ENCODE peak calls at places on chromosomes 4 and X, in seven cellular contexts. T is fibroblast of lung, F is tibial nerve, M is B cell, L is omental fat pad, R is endothelial cell, E is cardiac fibroblast. K is an unnamed sample.

GRCh38 chr4:64144994-64145393 is 264.3 kb downstream of the TECRL start:
- DNase-seq in E (no peak), F (no peak), L (no peak), M (no peak), T (no peak), R (no peak), K (no peak)

GRCh38 chr4:124318292-124318691 is 394.2 kb downstream of the ANKRD50 start:
- DNase-seq in E (no peak), T (no peak), L (no peak), R (no peak), F (no peak), M (no peak), K (no peak)

GRCh38 chr4:26116057-26116456 is 202.0 kb downstream of the SMIM20 start:
- DNase-seq in E (no peak), R (no peak), M (no peak), T (no peak), L (no peak), F (no peak), K (no peak)

GRCh38 chr4:185293202-185293601 is 83.8 kb downstream of the SNX25 start:
- DNase-seq in E (no peak), L (no peak), F (no peak), R (no peak), T (no peak), M (no peak), K (no peak)

GRCh38 chr4:162056947-162057346 is 106.9 kb downstream of the FSTL5 start:
- DNase-seq in F (no peak), T (no peak), E (no peak), M (no peak), L (no peak), R (no peak), K (no peak)

GRCh38 chr4:14842964-14843630 is 159.2 kb upstream of the CPEB2 start:
- DNase-seq in T (no peak), M (no peak), L (no peak), E (no peak), R (no peak), F (no peak), K (no peak)

GRCh38 chr4:1538096-1538410 is 131.8 kb upstream of the NKX1-1 start:
- DNase-seq in R (no peak), E (no peak), M (no peak), T (no peak), L (no peak), F (no peak), K (no peak)

GRCh38 chrX:135982860-135983259 is 2.4 kb upstream of the SLC9A6 start:
- DNase-seq in L (no peak), R (no peak), M (no peak), T (no peak), F (no peak), E (no peak), K (no peak)

GRCh38 chr4:74111990-74112389 is 13.0 kb upstream of the CXCL2 start:
- DNase-seq in R (no peak), F (no peak), M (no peak), T (peak), E (peak), L (no peak), K (no peak)

GRCh38 chr4:87165886-87166285 is 54.5 kb downstream of the KLHL8 start:
- DNase-seq in E (no peak), M (no peak), T (no peak), L (no peak), R (no peak), F (no peak), K (no peak)

GRCh38 chrX:53089224-53089842 is 4.6 kb upstream of the KANTR start:
- DNase-seq in R (no peak), E (peak), M (peak), F (no peak), L (no peak), T (peak), K (peak)

GRCh38 chrX:71998836-71999509 is 88.3 kb downstream of the NHSL2 start:
- DNase-seq in M (peak), R (peak), F (no peak), L (no peak), E (peak), T (peak), K (peak)

GRCh38 chr4:99117876-99118693 is 26.0 kb downstream of the ADH4 start:
- DNase-seq in L (no peak), E (peak), F (no peak), M (no peak), T (peak), R (no peak), K (peak)

GRCh38 chr4:144873591-144873990 is 224.4 kb downstream of the ANAPC10 start:
- DNase-seq in T (no peak), M (no peak), F (no peak), R (no peak), L (no peak), E (no peak), K (no peak)

GRCh38 chr4:144872508-144873293 is 225.3 kb downstream of the ANAPC10 start:
- DNase-seq in E (peak), T (peak), M (no peak), L (no peak), R (no peak), F (no peak), K (no peak)

GRCh38 chr4:144868309-144868708 is 222.4 kb downstream of the HHIP start:
- DNase-seq in L (no peak), T (no peak), F (no peak), E (no peak), M (no peak), R (no peak), K (no peak)
- TF ChIP-seq CTCF in L (no peak), T (no peak), F (no peak), E (no peak), M (no peak), R (no peak), K (no peak)

GRCh38 chrX:113950081-113950678 is 633.7 kb upstream of the HTR2C start:
- DNase-seq in E (no peak), F (no peak), T (no peak), M (no peak), R (no peak), L (no peak), K (no peak)

GRCh38 chrX:113947548-113947947 is 636.3 kb upstream of the HTR2C start:
- DNase-seq in L (no peak), T (no peak), R (no peak), E (no peak), M (no peak), F (no peak), K (no peak)
- TF ChIP-seq CTCF in L (no peak), T (no peak), R (no peak), E (no peak), M (no peak), F (no peak), K (no peak)

GRCh38 chrX:20477836-20478532 is 211.3 kb upstream of the RPS6KA3 start:
- DNase-seq in L (no peak), E (no peak), M (no peak), R (no peak), T (no peak), F (no peak), K (no peak)

GRCh38 chrX:20481632-20482031 is 214.9 kb upstream of the RPS6KA3 start:
- DNase-seq in T (no peak), R (no peak), F (no peak), L (no peak), E (no peak), M (no peak), K (no peak)

GRCh38 chrX:20477219-20477618 is 210.5 kb upstream of the RPS6KA3 start:
- DNase-seq in T (no peak), F (no peak), R (no peak), E (no peak), M (no peak), L (no peak), K (no peak)

GRCh38 chrX:20479048-20479447 is 212.3 kb upstream of the RPS6KA3 start:
- DNase-seq in M (no peak), L (no peak), T (no peak), E (no peak), F (no peak), R (no peak), K (no peak)

GRCh38 chrX:20479896-20480295 is 213.2 kb upstream of the RPS6KA3 start:
- DNase-seq in F (no peak), R (no peak), E (no peak), M (no peak), L (no peak), T (no peak), K (no peak)
- TF ChIP-seq CTCF in F (no peak), R (no peak), E (no peak), M (no peak), L (no peak), T (no peak), K (no peak)

GRCh38 chr4:7394184-7394575 is 40.5 kb downstream of the PSAPL1 start:
- DNase-seq in F (no peak), M (no peak), E (no peak), T (no peak), L (no peak), R (peak), K (no peak)

GRCh38 chr4:7391637-7392437 is 42.9 kb downstream of the PSAPL1 start:
- DNase-seq in E (no peak), M (no peak), L (no peak), T (no peak), R (peak), F (no peak), K (no peak)

GRCh38 chr4:7390906-7391636 is 43.7 kb downstream of the PSAPL1 start:
- DNase-seq in T (no peak), M (no peak), R (peak), L (no peak), E (no peak), F (no peak), K (no peak)

GRCh38 chr4:7393491-7394183 is 41.1 kb downstream of the PSAPL1 start:
- DNase-seq in M (no peak), R (peak), F (no peak), T (no peak), L (no peak), E (no peak), K (no peak)

GRCh38 chr4:7392438-7393374 is 42.0 kb downstream of the PSAPL1 start:
- DNase-seq in T (peak), F (peak), R (peak), L (no peak), E (peak), M (no peak), K (no peak)
- TF ChIP-seq CTCF in T (peak), F (no peak), R (no peak), L (no peak), E (no peak), M (no peak), K (no peak)